ENCODE peak calls at places on chromosomes 4 and X, in seven cellular contexts. R is activated T-cell treated with anti-CD3 and anti-CD28 coated beads, Interleukin-2, amount 50 U/mL, for 48 hours; P is NCI-H524; G is putamen; B is A172; M is NCI-H1092 treated with DMSO at 0.1 percent for 48 hours; K is stimulated activated naive CD8-positive, alpha-beta T cell treated with anti-CD3 and anti-CD28 coated beads, Interleukin-15, amount 100 ng/mL, for 72 hours. N is an unnamed sample.

GRCh38 chr4:88320780-88321373 is 36.5 kb upstream of the PPM1K start:
- DNase-seq in R (peak), K (peak), G (peak), M (no peak), B (peak), P (no peak), N (peak)

GRCh38 chr4:108213308-108213707 is 44.6 kb upstream of the LEF1 start:
- DNase-seq in B (no peak), R (no peak), G (no peak), K (no peak), P (peak), M (no peak), N (no peak)

GRCh38 chrX:2676794-2677675 is 14.1 kb upstream of the CD99 start:
- DNase-seq in M (no peak), R (no peak), P (no peak), B (no peak), K (no peak), G (no peak), N (no peak)

GRCh38 chrX:119757646-119757978 is 776 bp upstream of the SOWAHD start:
- DNase-seq in P (no peak), M (no peak), K (no peak), G (no peak), B (no peak), R (no peak), N (no peak)

GRCh38 chrX:14554132-14554715 is 24.9 kb downstream of the GLRA2 start:
- DNase-seq in M (peak), R (no peak), K (no peak), B (no peak), P (peak), G (no peak), N (no peak)

GRCh38 chr4:26601204-26601603 is 17.3 kb downstream of the TBC1D19 start:
- DNase-seq in K (no peak), P (no peak), R (no peak), G (no peak), B (no peak), M (no peak), N (no peak)

GRCh38 chr4:156362581-156362980 is 408.9 kb upstream of the CTSO start:
- DNase-seq in P (no peak), M (no peak), R (no peak), G (no peak), B (no peak), K (no peak), N (no peak)

GRCh38 chr4:156198511-156198910 is 244.8 kb upstream of the CTSO start:
- DNase-seq in R (no peak), G (no peak), M (no peak), P (no peak), K (no peak), B (no peak), N (no peak)

GRCh38 chr4:3360741-3361140 is 67.9 kb downstream of the RGS12 start:
- DNase-seq in B (no peak), M (no peak), R (no peak), P (no peak), K (no peak), G (no peak), N (no peak)

GRCh38 chr4:105923507-105924238 is 28.4 kb downstream of the NPNT start:
- DNase-seq in G (no peak), B (no peak), K (no peak), P (no peak), M (no peak), R (no peak), N (no peak)

GRCh38 chr4:17646693-17647092 is 32.3 kb downstream of the MED28 start:
- DNase-seq in P (no peak), K (no peak), G (no peak), R (no peak), B (no peak), M (no peak), N (no peak)

GRCh38 chr4:145635630-145636029 is 16.4 kb downstream of the MMAA start:
- DNase-seq in M (no peak), G (no peak), K (no peak), R (no peak), B (no peak), P (no peak), N (no peak)

GRCh38 chrX:125378205-125378604 is 58.5 kb downstream of the TEX13C start:
- DNase-seq in B (no peak), R (no peak), P (no peak), M (no peak), G (no peak), K (no peak), N (no peak)